ENCODE peak calls at places on chromosomes 11 and 22, in eight cellular contexts. T is RWPE2, D is DMS79 treated with DMSO at 0.1 percent for 48 hours, R is aorta, O is neural crest cell, N is cardiac muscle cell, H is AG04450, A is tibial nerve. G is an unnamed sample.

GRCh38 chr22:43126506-43127165 is 16.1 kb downstream of the BIK start:
- DNase-seq in T (peak; percentile 91), D (no peak), R (no peak), O (no peak), N (no peak), H (peak; percentile 60), A (no peak), G (peak; percentile 82)

GRCh38 chr11:46489668-46490560 is 98.3 kb upstream of the CHRM4 start:
- DNase-seq in T (no peak), D (no peak), R (no peak), O (peak; percentile 17), N (peak; percentile 65), H (peak; percentile 20), A (no peak), G (peak; percentile 41)

GRCh38 chr11:110447897-110448522 is 18.3 kb downstream of the FDX1 start:
- DNase-seq in T (no peak), D (peak; percentile 80), R (no peak), O (no peak), N (no peak), H (no peak), A (no peak), G (no peak)

GRCh38 chr11:62880231-62880802 is 379 bp upstream of the SLC3A2 start:
- DNase-seq in T (peak; percentile 72), D (no peak), R (peak; percentile 88), O (peak; percentile 24), N (peak; percentile 46), H (peak; percentile 56), A (no peak), G (peak; percentile 50)

GRCh38 chr11:2294340-2295290 is 7.1 kb downstream of the C11orf21 start:
- DNase-seq in T (no peak), D (no peak), R (peak; percentile 39), O (no peak), N (no peak), H (no peak), A (peak; percentile 3), G (no peak)

GRCh38 chr22:46460835-46461234 is 76.6 kb downstream of the CELSR1 start:
- DNase-seq in T (no peak), D (peak; percentile 22), R (no peak), O (no peak), N (no peak), H (no peak), A (no peak), G (no peak)

GRCh38 chr11:118438314-118438931 is 2.1 kb downstream of the KMT2A start:
- DNase-seq in T (no peak), D (peak; percentile 21), R (peak; percentile 70), O (peak; percentile 33), N (peak; percentile 74), H (peak; percentile 57), A (peak; percentile 62), G (peak; percentile 80)

GRCh38 chr11:124758355-124759267 is 3.5 kb downstream of the ESAM start:
- DNase-seq in T (peak; percentile 70), D (peak; percentile 49), R (peak; percentile 87), O (peak; percentile 75), N (peak; percentile 91), H (no peak), A (peak; percentile 59), G (no peak)

GRCh38 chr11:70090989-70091388 is 12.9 kb downstream of the ANO1 start:
- DNase-seq in T (no peak), D (peak; percentile 89), R (peak; percentile 69), O (no peak), N (peak; percentile 41), H (no peak), A (no peak), G (no peak)

GRCh38 chr11:37905707-37906417 is 1307.8 kb upstream of the RAG2 start:
- DNase-seq in T (peak; percentile 75), D (no peak), R (no peak), O (no peak), N (no peak), H (no peak), A (no peak), G (no peak)

GRCh38 chr11:8223513-8223899 is 40.2 kb downstream of the LMO1 start:
- DNase-seq in T (no peak), D (no peak), R (no peak), O (no peak), N (no peak), H (no peak), A (no peak), G (peak; percentile 26)

GRCh38 chr22:35191412-35191811 is 65.9 kb upstream of the HMGXB4 start:
- DNase-seq in T (no peak), D (no peak), R (no peak), O (no peak), N (no peak), H (no peak), A (no peak), G (peak; percentile 92)

GRCh38 chr22:43088616-43088978 is 594 bp downstream of the TTLL1 start:
- DNase-seq in T (no peak), D (no peak), R (no peak), O (no peak), N (no peak), H (no peak), A (no peak), G (no peak)

GRCh38 chr22:29702931-29703594 is 16.7 kb upstream of the CABP7 start:
- DNase-seq in T (no peak), D (peak; percentile 28), R (no peak), O (no peak), N (no peak), H (no peak), A (no peak), G (no peak)

GRCh38 chr11:80462211-80462610 is 1021.4 kb upstream of the TENM4 start:
- DNase-seq in T (peak; percentile 51), D (no peak), R (no peak), O (no peak), N (no peak), H (no peak), A (no peak), G (peak; percentile 71)

GRCh38 chr11:112050721-112051120 is 23.1 kb downstream of the PIH1D2 start:
- DNase-seq in T (no peak), D (no peak), R (no peak), O (no peak), N (no peak), H (no peak), A (no peak), G (no peak)

GRCh38 chr11:45926001-45926401 is 3.5 kb downstream of the LARGE2 start:
- DNase-seq in T (peak; percentile 51), D (no peak), R (no peak), O (no peak), N (no peak), H (no peak), A (no peak), G (no peak)

GRCh38 chr11:71153005-71153395 is 99.4 kb downstream of the SHANK2 start:
- DNase-seq in T (no peak), D (peak; percentile 25), R (no peak), O (no peak), N (no peak), H (no peak), A (no peak), G (no peak)

GRCh38 chr11:61919841-61920631 is 2.7 kb upstream of the RAB3IL1 start:
- DNase-seq in T (peak; percentile 61), D (peak; percentile 26), R (no peak), O (no peak), N (no peak), H (no peak), A (no peak), G (no peak)

GRCh38 chr11:72579816-72580647 is 94.2 kb downstream of the PDE2A start:
- DNase-seq in T (peak; percentile 26), D (no peak), R (no peak), O (no peak), N (no peak), H (no peak), A (no peak), G (no peak)

GRCh38 chr22:50267591-50268390 is 2.4 kb downstream of the MAPK11 start:
- DNase-seq in T (no peak), D (no peak), R (no peak), O (no peak), N (peak; percentile 67), H (no peak), A (peak; percentile 48), G (no peak)

GRCh38 chr11:96228911-96229310 is 114.1 kb downstream of the MAML2 start:
- DNase-seq in T (no peak), D (no peak), R (no peak), O (no peak), N (no peak), H (no peak), A (no peak), G (no peak)

GRCh38 chr11:12810497-12810896 is 136.3 kb downstream of the TEAD1 start:
- DNase-seq in T (no peak), D (no peak), R (no peak), O (no peak), N (no peak), H (no peak), A (no peak), G (no peak)

G was measured in HT1080.